ENCODE peak calls at places on chromosomes 2 and 18, in four cellular contexts. K, W, H and D are unnamed samples.

GRCh38 chr18:13256444-13257305 is 38.1 kb downstream of the LDLRAD4 start:
- DNase-seq in W (no peak), H (no peak), K (no peak), D (no peak)

GRCh38 chr2:186757009-186757408 is 63.1 kb downstream of the FAM171B start:
- DNase-seq in H (no peak), K (no peak), W (no peak), D (no peak)

GRCh38 chr2:61493523-61493942 is 22.6 kb upstream of the USP34 start:
- DNase-seq in K (peak), H (no peak), W (peak), D (peak)

GRCh38 chr2:237590272-237591020 is at the start of gene RAB17:
- DNase-seq in W (no peak), H (peak), K (peak), D (peak)

GRCh38 chr18:6576706-6577375 is 152.7 kb upstream of the ARHGAP28 start:
- DNase-seq in W (no peak), K (no peak), H (no peak), D (no peak)

GRCh38 chr18:35005963-35006577 is 35.1 kb upstream of the MAPRE2 start:
- DNase-seq in W (peak), K (peak), H (peak), D (peak)

GRCh38 chr2:68432696-68433658 is 34.1 kb downstream of the FBXO48 start:
- DNase-seq in H (no peak), W (no peak), K (no peak), D (no peak)

GRCh38 chr2:71852141-71852711 is 295.4 kb downstream of the CYP26B1 start:
- DNase-seq in K (no peak), H (no peak), W (peak), D (no peak)

GRCh38 chr2:70919672-70920366 is 15.9 kb upstream of the ATP6V1B1 start:
- DNase-seq in W (peak), H (peak), K (peak), D (peak)

GRCh38 chr2:76572981-76573380 is 862.3 kb upstream of the GCFC2 start:
- DNase-seq in H (no peak), K (no peak), W (no peak), D (no peak)

GRCh38 chr2:134124047-134124753 is 129.7 kb upstream of the MGAT5 start:
- DNase-seq in H (no peak), K (no peak), W (no peak), D (no peak)

GRCh38 chr2:162221064-162221463 is 22.2 kb downstream of the FAP start:
- DNase-seq in H (peak), K (peak), W (peak), D (peak)

GRCh38 chr2:238727585-238728321 is 120.1 kb upstream of the TWIST2 start:
- DNase-seq in H (no peak), W (peak), K (peak), D (no peak)

GRCh38 chr2:99481527-99481926 is 8.3 kb downstream of the REV1 start:
- DNase-seq in H (no peak), W (no peak), K (no peak), D (no peak)

GRCh38 chr18:42255908-42256765 is 301.1 kb downstream of the PIK3C3 start:
- DNase-seq in K (no peak), W (no peak), H (no peak), D (no peak)

GRCh38 chr2:12109363-12110017 is 363.1 kb downstream of the LPIN1 start:
- DNase-seq in W (no peak), K (no peak), H (no peak), D (no peak)

GRCh38 chr2:18055290-18055689 is 176.8 kb downstream of the KCNS3 start:
- DNase-seq in K (no peak), H (no peak), W (no peak), D (no peak)

GRCh38 chr2:179377296-179377695 is 112.7 kb upstream of the SESTD1 start:
- DNase-seq in K (peak), H (no peak), W (peak), D (peak)

GRCh38 chr2:15957881-15958713 is 17.7 kb downstream of the MYCN start:
- DNase-seq in K (no peak), W (no peak), H (no peak), D (no peak)

GRCh38 chr2:112184121-112184520 is 45.9 kb downstream of the FBLN7 start:
- DNase-seq in K (no peak), W (no peak), H (no peak), D (no peak)

DNA sequence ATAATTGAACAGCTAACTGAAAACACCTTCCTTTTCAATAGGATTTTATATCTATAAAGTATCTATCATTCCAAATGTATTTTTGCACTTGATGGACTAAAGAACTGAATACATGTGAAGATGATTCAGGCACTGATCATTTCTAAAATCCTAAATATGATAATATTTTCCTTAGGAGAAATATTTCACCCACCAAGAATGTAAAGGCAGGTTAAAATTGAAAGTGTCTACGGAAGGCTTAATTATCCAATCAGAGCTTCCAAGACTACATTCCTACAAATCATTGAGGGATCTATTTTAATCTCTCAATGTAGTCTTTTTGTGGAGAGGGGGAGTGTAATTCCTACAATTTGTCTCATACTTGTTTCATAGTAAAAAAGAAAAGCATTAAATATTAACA is 3.6 kb downstream of the GALNT3 start:
- DNase-seq in H (no peak), W (no peak), K (no peak), D (no peak)
- H3K4me3 ChIP-seq in H (no peak), W (no peak), K (no peak), D (no peak)

GRCh38 chr2:169676357-169676756 is 17.8 kb downstream of the CFAP210 start:
- DNase-seq in H (no peak), W (no peak), K (no peak), D (no peak)
- TF ChIP-seq CTCF in H (peak), W (peak), K (peak), D (no peak)

DNA sequence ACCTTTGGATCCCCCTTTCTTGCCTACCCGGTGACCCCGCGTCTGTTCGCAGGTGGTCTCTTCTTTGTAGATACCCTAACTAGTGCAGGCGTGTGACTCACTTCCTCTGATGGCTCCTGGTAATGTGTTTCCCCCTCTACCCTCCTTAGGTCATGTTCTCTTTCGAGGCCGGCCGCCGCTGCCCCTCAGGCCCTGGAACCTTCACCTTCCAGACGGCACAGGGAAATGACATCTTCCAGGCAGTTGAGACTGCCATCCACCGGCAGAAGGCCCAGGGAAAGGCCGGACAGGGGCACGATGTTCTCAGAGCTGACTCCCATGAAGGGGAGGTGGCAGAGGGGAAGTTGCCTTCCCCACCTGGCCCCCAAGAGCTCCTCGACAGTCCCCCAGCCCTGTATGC is 1.6 kb downstream of the DOK1 start:
- DNase-seq in H (no peak), K (no peak), W (no peak), D (no peak)
- H3K4me3 ChIP-seq in H (no peak), K (no peak), W (no peak), D (peak)

GRCh38 chr2:30503007-30503691 is 56.1 kb downstream of the LCLAT1 start:
- DNase-seq in H (no peak), K (peak), W (no peak), D (no peak)
- TF ChIP-seq CTCF in H (peak), K (peak), W (no peak), D (peak)

DNA sequence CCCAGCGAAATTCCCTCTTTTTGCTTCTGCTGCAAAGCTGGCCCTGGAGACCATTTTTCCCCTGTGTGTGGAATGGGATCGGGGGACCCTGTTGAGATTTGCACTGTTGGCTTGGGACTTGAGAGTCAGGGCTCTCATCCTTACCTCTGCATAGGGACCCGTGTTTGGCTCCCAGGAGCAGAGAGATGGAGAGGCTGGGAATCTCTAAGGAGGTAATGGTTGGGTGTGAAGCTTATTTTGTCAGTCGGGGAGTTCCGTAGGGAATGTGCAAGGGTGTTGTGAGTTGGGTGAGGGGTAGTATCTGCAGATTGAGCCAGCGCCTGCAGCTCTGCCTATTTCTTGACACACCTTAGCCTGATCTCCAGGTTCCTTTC is 4.5 kb downstream of the GATA6 start:
- DNase-seq in K (peak), H (no peak), W (no peak), D (no peak)
- H3K4me3 ChIP-seq in K (peak), H (no peak), W (no peak), D (peak)

GRCh38 chr18:63890950-63891304 is 3.4 kb downstream of the SERPINB2 start:
- DNase-seq in K (peak), W (peak), H (no peak), D (peak)
- TF ChIP-seq CTCF in K (no peak), W (no peak), H (no peak), D (no peak)